ENCODE peak calls at places on chromosomes 1 and 21, in seven cellular contexts. R is AG09319, Y is pancreas, T is RWPE2, O is progenitor cell of endocrine pancreas, C is PC-3, X is upper lobe of left lung. W is an unnamed sample.

GRCh38 chr1:96059276-96059675 is 662.3 kb upstream of the PTBP2 start:
- DNase-seq in R (no peak), Y (no peak), T (no peak), O (no peak), C (no peak), X (no peak), W (no peak)

GRCh38 chr1:43666608-43667007 is 16.7 kb downstream of the KDM4A start:
- DNase-seq in R (no peak), Y (no peak), T (peak), O (no peak), C (peak), X (no peak), W (no peak)

GRCh38 chr1:23553206-23553895 is 6.0 kb downstream of the ID3 start:
- DNase-seq in R (no peak), Y (no peak), T (no peak), O (no peak), C (no peak), X (no peak), W (no peak)

GRCh38 chr1:41633764-41634163 is 149.3 kb upstream of the EDN2 start:
- DNase-seq in R (no peak), Y (no peak), T (no peak), O (no peak), C (no peak), X (no peak), W (no peak)

GRCh38 chr1:91552091-91552490 is 51.4 kb downstream of the CDC7 start:
- DNase-seq in R (no peak), Y (no peak), T (no peak), O (no peak), C (no peak), X (no peak), W (no peak)

GRCh38 chr1:36123357-36123756 is 1.7 kb downstream of the COL8A2 start:
- DNase-seq in R (no peak), Y (no peak), T (no peak), O (no peak), C (no peak), X (no peak), W (no peak)

GRCh38 chr1:151759241-151759640 is 4.1 kb downstream of the MRPL9 start:
- DNase-seq in R (no peak), Y (no peak), T (no peak), O (no peak), C (no peak), X (no peak), W (no peak)

GRCh38 chr1:109299087-109299983 is 7.5 kb downstream of the MYBPHL start:
- DNase-seq in R (peak), Y (no peak), T (no peak), O (no peak), C (peak), X (peak), W (no peak)

GRCh38 chr1:203178083-203178482 is 2.5 kb upstream of the MYBPH start:
- DNase-seq in R (no peak), Y (no peak), T (no peak), O (no peak), C (peak), X (no peak), W (no peak)

GRCh38 chr1:941588-942383 is 17.3 kb downstream of the NOC2L start:
- DNase-seq in R (peak), Y (peak), T (no peak), O (peak), C (peak), X (peak), W (no peak)

GRCh38 chr1:214842856-214843255 is 239.7 kb upstream of the KCNK2 start:
- DNase-seq in R (no peak), Y (no peak), T (no peak), O (no peak), C (peak), X (no peak), W (no peak)

GRCh38 chr1:29547300-29547699 is 311.0 kb downstream of the PTPRU start:
- DNase-seq in R (no peak), Y (no peak), T (no peak), O (no peak), C (no peak), X (no peak), W (no peak)

GRCh38 chr1:191634801-191635520 is 523.3 kb upstream of the RGS18 start:
- DNase-seq in R (no peak), Y (no peak), T (no peak), O (no peak), C (no peak), X (no peak), W (no peak)

GRCh38 chr1:41711581-41711980 is 207.1 kb downstream of the HIVEP3 start:
- DNase-seq in R (no peak), Y (no peak), T (no peak), O (no peak), C (no peak), X (no peak), W (no peak)

GRCh38 chr1:243233908-243234307 is 21.2 kb downstream of the CEP170 start:
- DNase-seq in R (peak), Y (no peak), T (no peak), O (no peak), C (no peak), X (no peak), W (no peak)

GRCh38 chr1:178931843-178932551 is 61.1 kb upstream of the ANGPTL1 start:
- DNase-seq in R (peak), Y (no peak), T (no peak), O (no peak), C (no peak), X (peak), W (peak)

GRCh38 chr1:42815938-42816599 is 853 bp upstream of the ERMAP start:
- DNase-seq in R (no peak), Y (no peak), T (no peak), O (no peak), C (peak), X (no peak), W (no peak)

GRCh38 chr1:30684881-30685795 is 38.2 kb downstream of the MATN1 start:
- DNase-seq in R (no peak), Y (peak), T (peak), O (peak), C (peak), X (peak), W (peak)

GRCh38 chr1:47708658-47709301 is 270.9 kb downstream of the FOXD2 start:
- DNase-seq in R (no peak), Y (no peak), T (no peak), O (peak), C (no peak), X (peak), W (no peak)

GRCh38 chr1:37621326-37621870 is 13.3 kb downstream of the RSPO1 start:
- DNase-seq in R (no peak), Y (no peak), T (no peak), O (no peak), C (no peak), X (no peak), W (no peak)

GRCh38 chr1:145714524-145715111 is 4.7 kb upstream of the CD160 start:
- DNase-seq in R (no peak), Y (peak), T (no peak), O (no peak), C (no peak), X (no peak), W (no peak)

GRCh38 chr1:165828581-165829329 is 1.3 kb downstream of the UCK2 start:
- DNase-seq in R (peak), Y (peak), T (no peak), O (peak), C (peak), X (peak), W (peak)

GRCh38 chr1:107057197-107058133 is 991 bp downstream of the PRMT6 start:
- DNase-seq in R (no peak), Y (peak), T (peak), O (peak), C (peak), X (peak), W (no peak)

GRCh38 chr1:169712309-169712631 is 850 bp upstream of the SELL start:
- DNase-seq in R (no peak), Y (no peak), T (no peak), O (no peak), C (no peak), X (no peak), W (no peak)

GRCh38 chr1:54158071-54158470 is 5.3 kb upstream of the CDCP2 start:
- DNase-seq in R (no peak), Y (peak), T (no peak), O (no peak), C (peak), X (peak), W (no peak)

GRCh38 chr1:39360726-39361125 is 130.7 kb upstream of the BMP8A start:
- DNase-seq in R (no peak), Y (no peak), T (no peak), O (no peak), C (no peak), X (no peak), W (no peak)

GRCh38 chr1:70331962-70332361 is 22.6 kb downstream of the ANKRD13C start:
- DNase-seq in R (no peak), Y (no peak), T (no peak), O (no peak), C (peak), X (no peak), W (no peak)

GRCh38 chr1:52266507-52266906 is 99.5 kb downstream of the CC2D1B start:
- DNase-seq in R (no peak), Y (no peak), T (no peak), O (no peak), C (no peak), X (no peak), W (no peak)

GRCh38 chr1:45522324-45523104 is 830 bp upstream of the PRDX1 start:
- DNase-seq in R (no peak), Y (peak), T (no peak), O (no peak), C (peak), X (no peak), W (no peak)

GRCh38 chr1:7975212-7975865 is 13.8 kb downstream of the PARK7 start:
- DNase-seq in R (peak), Y (peak), T (peak), O (peak), C (peak), X (no peak), W (peak)

GRCh38 chr1:214216779-214217178 is 64.2 kb upstream of the SMYD2 start:
- DNase-seq in R (no peak), Y (no peak), T (no peak), O (no peak), C (peak), X (no peak), W (no peak)

GRCh38 chr1:151902858-151903257 is 6.5 kb downstream of the THEM4 start:
- DNase-seq in R (no peak), Y (no peak), T (no peak), O (no peak), C (no peak), X (no peak), W (no peak)

GRCh38 chr1:212062832-212063438 is 27.4 kb downstream of the DTL start:
- DNase-seq in R (peak), Y (no peak), T (no peak), O (no peak), C (peak), X (no peak), W (no peak)

GRCh38 chr21:45739218-45740087 is 95.9 kb downstream of the PCBP3 start:
- DNase-seq in R (no peak), Y (no peak), T (no peak), O (no peak), C (no peak), X (no peak), W (no peak)

GRCh38 chr1:11886986-11887665 is 28.4 kb upstream of the NPPB start:
- DNase-seq in R (no peak), Y (no peak), T (no peak), O (no peak), C (no peak), X (peak), W (no peak)

GRCh38 chr1:222168621-222169020 is 379.3 kb downstream of the HHIPL2 start:
- DNase-seq in R (no peak), Y (no peak), T (no peak), O (no peak), C (no peak), X (no peak), W (no peak)

GRCh38 chr1:187411118-187411517 is 582.4 kb downstream of the PLA2G4A start:
- DNase-seq in R (no peak), Y (no peak), T (no peak), O (no peak), C (no peak), X (no peak), W (no peak)

GRCh38 chr1:187415065-187415464 is 586.3 kb downstream of the PLA2G4A start:
- DNase-seq in R (no peak), Y (no peak), T (no peak), O (no peak), C (no peak), X (no peak), W (no peak)

GRCh38 chr1:187417524-187417923 is 588.8 kb downstream of the PLA2G4A start:
- DNase-seq in R (no peak), Y (no peak), T (no peak), O (no peak), C (no peak), X (no peak), W (no peak)

GRCh38 chr1:187409341-187409740 is 580.6 kb downstream of the PLA2G4A start:
- DNase-seq in R (no peak), Y (no peak), T (no peak), O (no peak), C (no peak), X (no peak), W (no peak)

DNA sequence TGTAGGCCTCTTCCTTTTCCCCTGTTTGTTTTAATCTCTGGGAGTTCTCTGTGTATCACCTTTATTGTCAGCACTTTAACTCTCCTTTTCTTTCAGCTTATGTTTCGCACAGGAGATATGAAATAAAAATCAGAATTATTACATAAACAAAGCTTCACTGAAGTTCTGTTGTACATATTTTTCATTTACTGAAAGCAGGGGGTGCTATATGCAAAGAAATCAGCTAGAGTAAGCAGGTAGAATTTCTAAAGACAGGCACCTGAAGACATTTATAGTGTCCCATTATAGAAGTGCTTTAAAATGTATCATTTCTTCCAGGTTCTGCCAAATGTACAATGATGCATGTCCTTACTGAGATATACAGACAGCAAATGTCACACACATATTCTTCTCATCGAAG is 585.0 kb downstream of the PLA2G4A start:
- DNase-seq in R (no peak), Y (no peak), T (no peak), O (no peak), C (peak), X (no peak), W (no peak)
- TF ChIP-seq CTCF in R (no peak), Y (no peak), T (peak), O (peak), C (peak), X (no peak), W (peak)

GRCh38 chr1:58845947-58846346 is 62.1 kb upstream of the JUN start:
- DNase-seq in R (no peak), Y (no peak), T (no peak), O (no peak), C (no peak), X (no peak), W (no peak)

GRCh38 chr1:58844176-58844575 is 60.3 kb upstream of the JUN start:
- DNase-seq in R (peak), Y (no peak), T (no peak), O (no peak), C (no peak), X (no peak), W (no peak)

GRCh38 chr1:58852731-58853485 is 69.1 kb upstream of the JUN start:
- DNase-seq in R (no peak), Y (no peak), T (no peak), O (no peak), C (no peak), X (no peak), W (no peak)

GRCh38 chr1:58849556-58849955 is 65.7 kb upstream of the JUN start:
- DNase-seq in R (no peak), Y (no peak), T (no peak), O (no peak), C (no peak), X (no peak), W (no peak)

GRCh38 chr1:58848818-58849411 is 65.1 kb upstream of the JUN start:
- DNase-seq in R (peak), Y (peak), T (peak), O (no peak), C (peak), X (peak), W (peak)
- TF ChIP-seq CTCF in R (peak), Y (no peak), T (no peak), O (no peak), C (no peak), X (no peak), W (peak)

GRCh38 chr1:174448964-174449363 is 1.2 kb downstream of the GPR52 start:
- DNase-seq in R (no peak), Y (no peak), T (no peak), O (no peak), C (no peak), X (no peak), W (no peak)

GRCh38 chr1:174448531-174448883 is 743 bp downstream of the GPR52 start:
- DNase-seq in R (no peak), Y (no peak), T (no peak), O (no peak), C (no peak), X (no peak), W (no peak)

GRCh38 chr1:174447866-174448530 is at the start of gene GPR52:
- DNase-seq in R (no peak), Y (no peak), T (no peak), O (no peak), C (no peak), X (no peak), W (no peak)

GRCh38 chr1:174445817-174446216 is 1.9 kb upstream of the GPR52 start:
- DNase-seq in R (no peak), Y (no peak), T (no peak), O (no peak), C (no peak), X (no peak), W (no peak)

DNA sequence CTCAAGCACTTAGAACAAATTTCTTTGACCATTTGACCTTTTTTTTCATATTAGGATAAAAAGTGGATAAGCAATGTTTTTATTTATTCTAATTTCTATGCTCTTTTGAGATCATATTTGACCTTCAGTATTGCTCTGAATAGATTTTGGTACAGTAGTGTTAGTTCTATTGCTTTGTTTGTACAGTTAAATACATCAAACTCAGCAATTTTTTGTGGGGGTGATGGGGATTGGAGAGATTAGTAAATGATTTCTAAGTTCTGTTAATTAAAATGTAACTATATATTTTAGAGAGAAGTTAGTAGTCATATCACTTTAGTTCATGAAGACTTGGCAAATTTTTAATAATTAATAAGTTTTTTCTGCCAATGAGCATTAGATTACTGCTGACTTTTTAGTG is 2.4 kb upstream of the GPR52 start:
- DNase-seq in R (no peak), Y (no peak), T (no peak), O (no peak), C (no peak), X (no peak), W (no peak)
- TF ChIP-seq CTCF in R (no peak), Y (no peak), T (no peak), O (no peak), C (no peak), X (no peak), W (no peak)

DNA sequence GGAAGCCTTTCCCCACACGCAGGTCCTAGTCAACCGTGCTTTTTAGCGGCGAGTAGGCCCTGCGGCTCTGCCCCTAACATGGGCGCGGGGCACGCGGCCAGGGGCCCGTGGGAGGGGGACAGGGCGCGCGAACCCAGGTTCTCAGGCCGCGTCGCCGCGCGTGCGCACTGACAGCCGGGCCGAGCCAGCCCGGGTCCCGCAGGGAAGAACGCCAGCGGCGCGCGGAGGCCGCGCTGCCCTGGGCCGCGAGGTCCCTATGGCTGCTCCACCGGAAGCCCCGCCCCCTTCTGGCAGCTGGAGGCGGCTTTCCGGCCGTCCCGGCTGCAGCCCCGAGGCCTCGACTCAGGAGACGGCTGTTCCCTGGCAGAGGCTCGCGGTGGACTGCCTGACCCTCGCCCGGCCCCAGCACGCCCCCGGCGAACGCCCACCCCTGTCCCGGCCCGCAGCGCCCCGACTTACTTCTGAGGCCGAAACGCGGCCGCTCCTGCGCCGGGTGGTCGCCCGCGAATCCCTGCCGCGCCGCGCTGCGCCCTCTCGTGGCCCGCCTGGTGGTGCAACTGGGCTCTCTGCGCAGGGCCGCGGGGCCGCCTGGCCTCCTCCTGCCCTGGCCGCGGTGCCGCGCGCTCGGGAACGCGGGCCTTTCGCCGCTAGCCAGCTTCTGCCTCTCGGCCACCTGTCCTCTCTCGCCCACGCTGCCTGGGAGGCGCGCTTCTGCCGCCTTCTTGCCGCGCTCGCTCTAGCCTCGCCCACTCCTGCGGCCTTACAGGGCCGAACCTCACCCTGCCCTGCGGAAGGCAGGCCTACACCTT is 16.6 kb upstream of the RIPPLY3 start:
- DNase-seq in R (peak), Y (peak), T (peak), O (peak), C (peak), X (peak), W (peak)
- TF ChIP-seq CTCF in R (peak), Y (peak), T (peak), O (peak), C (peak), X (peak), W (peak)

GRCh38 chr1:156204686-156205085 is 8.1 kb upstream of the PMF1 start:
- DNase-seq in R (no peak), Y (no peak), T (no peak), O (no peak), C (no peak), X (no peak), W (no peak)
- TF ChIP-seq CTCF in R (no peak), Y (no peak), T (no peak), O (no peak), C (no peak), X (no peak), W (no peak)

GRCh38 chr1:21539933-21540332 is 30.7 kb downstream of the ALPL start:
- DNase-seq in R (no peak), Y (no peak), T (no peak), O (no peak), C (peak), X (peak), W (no peak)
- TF ChIP-seq CTCF in R (peak), Y (no peak), T (peak), O (peak), C (peak), X (no peak), W (peak)

GRCh38 chr1:2143814-2144500 is 50.6 kb downstream of the FAAP20 start:
- DNase-seq in R (no peak), Y (no peak), T (no peak), O (no peak), C (no peak), X (peak), W (no peak)
- TF ChIP-seq CTCF in R (no peak), Y (no peak), T (no peak), O (no peak), C (no peak), X (no peak), W (no peak)

GRCh38 chr1:6083385-6083784 is 37.7 kb downstream of the KCNAB2 start:
- DNase-seq in R (no peak), Y (peak), T (no peak), O (no peak), C (no peak), X (peak), W (no peak)

GRCh38 chr1:6082430-6082971 is 36.8 kb downstream of the KCNAB2 start:
- DNase-seq in R (no peak), Y (no peak), T (no peak), O (no peak), C (peak), X (peak), W (no peak)

GRCh38 chr1:6077919-6078318 is 32.2 kb downstream of the KCNAB2 start:
- DNase-seq in R (no peak), Y (no peak), T (no peak), O (no peak), C (no peak), X (no peak), W (no peak)

GRCh38 chr1:6081901-6082300 is 36.2 kb downstream of the KCNAB2 start:
- DNase-seq in R (no peak), Y (no peak), T (no peak), O (no peak), C (no peak), X (peak), W (no peak)

GRCh38 chr1:6080469-6080868 is 34.8 kb downstream of the KCNAB2 start:
- DNase-seq in R (no peak), Y (no peak), T (no peak), O (no peak), C (peak), X (no peak), W (no peak)
- TF ChIP-seq CTCF in R (no peak), Y (no peak), T (peak), O (no peak), C (peak), X (no peak), W (peak)